ENCODE peak calls at places on chromosomes 5 and 9, in four cellular contexts. G is HS-5, K is H9, D is A172. Y is an unnamed sample.

GRCh38 chr9:98559568-98559967 is 149.2 kb downstream of the GABBR2 start:
- DNase-seq in G (no peak), K (no peak), D (no peak), Y (no peak)

GRCh38 chr9:122107291-122107805 is 14.2 kb upstream of the TTLL11 start:
- DNase-seq in G (no peak), K (no peak), D (no peak), Y (no peak)

GRCh38 chr9:135978650-135979461 is 17.7 kb upstream of the UBAC1 start:
- DNase-seq in G (no peak), K (no peak), D (no peak), Y (no peak)

GRCh38 chr9:129566563-129567266 is 54.2 kb downstream of the C9orf50 start:
- DNase-seq in G (no peak), K (no peak), D (no peak), Y (no peak)

GRCh38 chr5:5422819-5423515 is 490 bp downstream of the ICE1 start:
- DNase-seq in G (no peak), K (no peak), D (no peak), Y (no peak)

GRCh38 chr5:169027456-169028118 is 273.4 kb downstream of the SLIT3 start:
- DNase-seq in G (no peak), K (no peak), D (no peak), Y (no peak)

GRCh38 chr5:21121213-21121612 is 1133.2 kb upstream of the CDH18 start:
- DNase-seq in G (no peak), K (no peak), D (peak), Y (no peak)

GRCh38 chr9:36092509-36093215 is 43.9 kb upstream of the GLIPR2 start:
- DNase-seq in G (no peak), K (no peak), D (no peak), Y (no peak)

GRCh38 chr9:135152608-135153337 is 65.3 kb downstream of the OLFM1 start:
- DNase-seq in G (no peak), K (peak), D (peak), Y (no peak)

GRCh38 chr9:92749071-92749933 is 15.3 kb downstream of the BICD2 start:
- DNase-seq in G (no peak), K (peak), D (no peak), Y (no peak)

Y was measured in iPS DF 19.7.